ENCODE peak calls at places on chromosomes 12 and 14, in eight cellular contexts. U is AG09309, Y is tibial nerve, J is SK-N-SH, I is fibroblast of lung, D is heart right ventricle, H is cardiac fibroblast, N is AG04450. C is an unnamed sample.

GRCh38 chr12:3263939-3264699 is 186.9 kb downstream of the TSPAN9 start:
- DNase-seq in N (no peak), U (no peak), D (peak), I (no peak), J (peak), H (no peak), Y (no peak), C (peak)

GRCh38 chr14:64826333-64826732 is 53.4 kb downstream of the SPTB start:
- DNase-seq in I (no peak), D (no peak), U (no peak), N (no peak), Y (no peak), H (no peak), J (no peak), C (no peak)

GRCh38 chr12:109762071-109762672 is 48.5 kb downstream of the FAM222A start:
- DNase-seq in Y (no peak), J (no peak), U (no peak), H (no peak), I (no peak), D (no peak), N (no peak), C (no peak)

GRCh38 chr12:105331805-105332251 is 1.3 kb downstream of the C12orf75 start:
- DNase-seq in I (peak), J (peak), H (no peak), D (no peak), Y (no peak), U (no peak), N (no peak), C (no peak)

GRCh38 chr12:78260976-78261375 is 430.3 kb downstream of the NAV3 start:
- DNase-seq in D (no peak), N (no peak), I (no peak), J (no peak), U (no peak), H (no peak), Y (no peak), C (no peak)

GRCh38 chr12:94704452-94704871 is 54.1 kb upstream of the TMCC3 start:
- DNase-seq in H (peak), I (peak), N (peak), Y (no peak), U (peak), J (no peak), D (no peak), C (peak)

GRCh38 chr14:23542261-23542660 is 9.3 kb downstream of the ZFHX2 start:
- DNase-seq in Y (no peak), U (no peak), J (no peak), H (no peak), I (no peak), D (no peak), N (no peak), C (no peak)

GRCh38 chr12:116694653-116695463 is 43.0 kb downstream of the SPRING1 start:
- DNase-seq in D (no peak), J (no peak), N (no peak), H (no peak), Y (no peak), I (no peak), U (no peak), C (no peak)

GRCh38 chr12:53751336-53752191 is at the start of gene CISTR:
- DNase-seq in U (no peak), J (peak), Y (no peak), I (no peak), D (peak), N (no peak), H (no peak), C (no peak)

GRCh38 chr12:6039894-6040601 is 84.4 kb downstream of the VWF start:
- DNase-seq in N (peak), D (no peak), U (no peak), Y (no peak), I (peak), J (peak), H (peak), C (peak)

GRCh38 chr12:106767954-106768501 is 6.5 kb upstream of the RIC8B start:
- DNase-seq in H (peak), I (peak), Y (no peak), J (no peak), U (no peak), N (no peak), D (no peak), C (peak)

GRCh38 chr12:82663893-82664292 is 22.8 kb upstream of the TMTC2 start:
- DNase-seq in N (no peak), I (no peak), U (no peak), Y (no peak), H (no peak), D (no peak), J (no peak), C (no peak)

GRCh38 chr12:82671673-82672195 is 15.0 kb upstream of the TMTC2 start:
- DNase-seq in U (no peak), J (no peak), Y (no peak), D (no peak), H (no peak), N (no peak), I (no peak), C (no peak)

GRCh38 chr12:82665142-82665923 is 21.4 kb upstream of the TMTC2 start:
- DNase-seq in D (no peak), H (no peak), N (no peak), J (no peak), Y (no peak), I (no peak), U (no peak), C (no peak)

DNA sequence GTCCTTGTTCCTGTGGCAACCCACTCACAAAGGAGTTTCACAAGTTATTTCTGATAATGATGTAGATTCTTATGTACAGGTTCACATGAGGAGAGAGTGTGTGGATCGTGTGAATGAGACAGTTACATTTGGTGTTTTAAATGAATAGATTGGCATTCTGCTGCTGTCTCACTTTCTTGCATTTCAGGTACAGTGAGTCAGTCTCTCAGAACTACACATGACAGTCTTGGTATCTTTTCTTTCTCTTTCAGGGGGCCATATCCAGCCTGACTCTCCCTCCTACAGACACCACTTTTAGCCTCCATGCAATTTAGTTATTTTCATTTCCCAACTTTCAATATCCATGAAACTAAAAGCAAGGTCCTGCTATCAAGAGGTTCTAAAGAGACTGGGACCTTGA is 19.9 kb upstream of the TMTC2 start:
- DNase-seq in H (no peak), U (no peak), D (no peak), Y (no peak), N (no peak), J (no peak), I (no peak), C (no peak)
- H3K4me3 ChIP-seq in H (no peak), U (no peak), D (no peak), Y (no peak), N (no peak), J (no peak), I (no peak), C (no peak)

GRCh38 chr12:52362118-52362726 is 5.1 kb downstream of the KRT85 start:
- DNase-seq in Y (no peak), U (no peak), J (no peak), I (no peak), D (no peak), N (no peak), H (no peak), C (no peak)
- TF ChIP-seq CTCF in Y (no peak), U (no peak), J (peak), I (peak), D (no peak), N (peak), H (peak), C (peak)

DNA sequence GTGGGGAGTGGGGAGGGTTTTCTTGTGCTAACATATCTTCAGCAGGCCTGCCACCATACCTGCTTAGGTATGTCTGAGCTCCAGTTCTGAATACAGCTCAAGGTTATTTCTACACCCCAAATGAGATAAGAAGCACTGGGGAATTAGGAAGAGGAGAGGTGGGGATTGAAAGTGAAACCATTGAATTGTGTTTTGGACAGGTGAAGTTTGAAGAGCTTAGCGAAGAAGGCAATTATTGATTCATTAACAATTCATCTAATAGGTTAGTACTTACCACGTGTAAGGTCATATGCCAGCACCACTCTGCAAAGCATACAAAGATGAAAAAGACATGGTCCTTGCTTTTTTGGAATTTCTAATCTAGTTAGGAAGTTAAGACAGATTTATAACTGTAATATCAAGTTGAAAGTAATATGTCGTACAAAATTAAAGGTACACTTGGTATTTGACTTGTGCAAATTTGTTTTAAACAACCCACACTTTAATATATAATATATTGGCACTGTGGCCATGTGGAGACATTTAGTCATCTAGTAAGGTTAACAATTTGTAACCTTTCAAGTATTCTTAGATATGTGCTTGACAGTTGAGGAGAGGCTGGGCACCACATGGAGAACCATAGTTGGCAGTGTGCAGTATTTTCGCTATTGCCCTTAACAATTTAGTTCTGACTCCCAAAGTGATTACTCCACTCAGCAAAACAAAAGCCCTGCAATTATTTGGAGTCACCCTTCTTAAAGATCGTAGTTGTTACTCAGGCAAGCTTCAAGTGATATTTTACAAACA is 3.6 kb downstream of the SMCO3 start:
- DNase-seq in H (no peak), D (no peak), U (no peak), I (no peak), Y (no peak), N (no peak), J (no peak), C (no peak)
- H3K4me3 ChIP-seq in H (no peak), D (no peak), U (no peak), I (no peak), Y (no peak), N (no peak), J (no peak), C (no peak)

GRCh38 chr14:69579476-69579875 is 4.8 kb upstream of the CCDC177 start:
- DNase-seq in D (no peak), Y (no peak), U (no peak), H (no peak), I (no peak), N (no peak), J (no peak), C (no peak)

GRCh38 chr14:69582207-69582606 is 7.5 kb upstream of the CCDC177 start:
- DNase-seq in Y (no peak), H (no peak), J (no peak), I (peak), D (no peak), N (peak), U (no peak), C (no peak)

GRCh38 chr14:69582829-69583228 is 8.2 kb upstream of the CCDC177 start:
- DNase-seq in D (no peak), U (no peak), Y (no peak), I (no peak), N (no peak), H (no peak), J (no peak), C (no peak)

GRCh38 chr14:69581316-69581935 is 6.8 kb upstream of the CCDC177 start:
- DNase-seq in N (no peak), D (no peak), U (no peak), J (no peak), I (no peak), Y (no peak), H (no peak), C (no peak)

GRCh38 chr14:69580009-69580577 is 5.4 kb upstream of the CCDC177 start:
- DNase-seq in Y (no peak), H (peak), U (peak), J (peak), N (peak), D (no peak), I (peak), C (peak)
- TF ChIP-seq CTCF in Y (peak), H (peak), U (peak), J (peak), N (peak), D (peak), I (peak), C (peak)

GRCh38 chr14:52589646-52590045 is 37.0 kb downstream of the GPR137C start:
- DNase-seq in H (no peak), J (no peak), D (no peak), U (no peak), Y (no peak), N (no peak), I (peak), C (peak)
- H3K4me3 ChIP-seq in H (no peak), J (no peak), D (no peak), U (no peak), Y (no peak), N (no peak), I (no peak), C (no peak)

GRCh38 chr12:25557830-25558436 is 4.8 kb upstream of the LMNTD1 start:
- DNase-seq in Y (no peak), H (peak), D (no peak), U (no peak), J (peak), I (peak), N (no peak), C (peak)
- TF ChIP-seq CTCF in Y (peak), H (peak), D (peak), U (peak), J (peak), I (peak), N (peak), C (peak)